ENCODE peak calls at places on chromosomes 12 and 14, in six cellular contexts. E is EL, C is WTC11, V is NCI-H1105, M is endothelial cell, Q is progenitor cell of endocrine pancreas. R is an unnamed sample.

GRCh38 chr12:28209782-28210181 is 19.5 kb downstream of the CCDC91 start:
- DNase-seq in E (peak), C (no peak), V (no peak), M (no peak), Q (no peak), R (no peak)

GRCh38 chr12:101172316-101172715 is 37.7 kb downstream of the SLC5A8 start:
- DNase-seq in E (peak), C (peak), V (no peak), M (peak), Q (no peak), R (no peak)

GRCh38 chr12:99200711-99201384 is 446.7 kb upstream of the GARIN6 start:
- DNase-seq in E (no peak), C (no peak), V (no peak), M (no peak), Q (no peak), R (no peak)

GRCh38 chr12:26250801-26251200 is 55.4 kb downstream of the SSPN start:
- DNase-seq in E (peak), C (no peak), V (no peak), M (no peak), Q (no peak), R (no peak)

GRCh38 chr14:63647696-63648410 is 6.2 kb upstream of the WDR89 start:
- DNase-seq in E (peak), C (no peak), V (no peak), M (no peak), Q (no peak), R (no peak)

GRCh38 chr14:22375321-22375930 is 213.6 kb downstream of the DAD1 start:
- DNase-seq in E (peak), C (no peak), V (peak), M (peak), Q (no peak), R (no peak)

GRCh38 chr12:92424338-92424737 is 278.5 kb upstream of the PLEKHG7 start:
- DNase-seq in E (peak), C (peak), V (no peak), M (no peak), Q (no peak), R (no peak)

GRCh38 chr12:76529226-76529918 is 30.2 kb downstream of the OSBPL8 start:
- DNase-seq in E (no peak), C (no peak), V (no peak), M (no peak), Q (no peak), R (no peak)

GRCh38 chr12:71686658-71687025 is 760 bp downstream of the TMEM19 start:
- DNase-seq in E (no peak), C (no peak), V (no peak), M (no peak), Q (no peak), R (no peak)

GRCh38 chr12:66014818-66015217 is 115.7 kb downstream of the LLPH start:
- DNase-seq in E (peak), C (no peak), V (no peak), M (no peak), Q (no peak), R (no peak)

GRCh38 chr12:105240233-105240632 is 4.3 kb upstream of the APPL2 start:
- DNase-seq in E (no peak), C (no peak), V (no peak), M (no peak), Q (no peak), R (no peak)

GRCh38 chr12:129854591-129854990 is 49.2 kb downstream of the TMEM132D start:
- DNase-seq in E (no peak), C (no peak), V (no peak), M (no peak), Q (no peak), R (no peak)

GRCh38 chr14:42490536-42490935 is 883.9 kb downstream of the LRFN5 start:
- DNase-seq in E (no peak), C (no peak), V (no peak), M (no peak), Q (no peak), R (no peak)

GRCh38 chr12:21618566-21618965 is 13.9 kb upstream of the GYS2 start:
- DNase-seq in E (no peak), C (no peak), V (no peak), M (no peak), Q (no peak), R (no peak)

GRCh38 chr12:113815031-113815430 is 151.1 kb downstream of the RBM19 start:
- DNase-seq in E (no peak), C (no peak), V (no peak), M (no peak), Q (no peak), R (no peak)

GRCh38 chr14:104743461-104744380 is 9.2 kb upstream of the SIVA1 start:
- DNase-seq in E (peak), C (no peak), V (no peak), M (no peak), Q (no peak), R (no peak)

GRCh38 chr12:106418970-106419369 is 61.4 kb downstream of the POLR3B start:
- DNase-seq in E (no peak), C (no peak), V (no peak), M (no peak), Q (no peak), R (no peak)